ENCODE peak calls at places on chromosomes 1 and 21, in five cellular contexts. Y is body of pancreas; U is CD4-positive, alpha-beta memory T cell; O is CD8-positive, alpha-beta T cell; R is PC-9. W is an unnamed sample.

GRCh38 chr1:84272401-84272800 is 29.1 kb upstream of the SAMD13 start:
- DNase-seq in R (peak; percentile 80), Y (peak; percentile 61), O (no peak), U (no peak), W (no peak)

GRCh38 chr1:17347769-17348592 is 24.0 kb upstream of the PADI6 start:
- DNase-seq in R (peak; percentile 88), U (no peak), Y (no peak), O (no peak), W (no peak)

GRCh38 chr1:201710632-201711031 is 118.3 kb upstream of the IPO9 start:
- DNase-seq in U (no peak), R (no peak), Y (no peak), O (no peak), W (no peak)

GRCh38 chr21:41196990-41197389 is 29.0 kb downstream of the BACE2 start:
- DNase-seq in Y (no peak), R (no peak), U (no peak), O (no peak), W (no peak)

GRCh38 chr1:205951746-205952145 is 8.5 kb upstream of the SLC26A9 start:
- DNase-seq in Y (no peak), O (no peak), R (no peak), U (no peak), W (no peak)

GRCh38 chr1:46940307-46940706 is 969 bp downstream of the CYP4A11 start:
- DNase-seq in U (no peak), Y (peak; percentile 37), O (no peak), R (no peak), W (no peak)

GRCh38 chr1:68624233-68624632 is 127.4 kb upstream of the DEPDC1 start:
- DNase-seq in R (no peak), Y (no peak), U (no peak), O (no peak), W (peak; percentile 42)

GRCh38 chr1:61079898-61080336 is 2.4 kb upstream of the NFIA start:
- DNase-seq in R (peak; percentile 59), Y (peak; percentile 83), O (no peak), U (no peak), W (peak; percentile 66)

GRCh38 chr1:25875856-25876692 is 566 bp upstream of the PAQR7 start:
- DNase-seq in R (peak; percentile 57), O (peak; percentile 23), Y (no peak), U (no peak), W (no peak)

GRCh38 chr1:236371083-236371482 is 23.0 kb upstream of the EDARADD start:
- DNase-seq in U (no peak), Y (no peak), O (no peak), R (no peak), W (no peak)

GRCh38 chr1:238772321-238772720 is 614.0 kb upstream of the CHRM3 start:
- DNase-seq in R (no peak), U (no peak), Y (no peak), O (no peak), W (no peak)

GRCh38 chr1:21639594-21640041 is 29.5 kb downstream of the RAP1GAP start:
- DNase-seq in U (no peak), R (no peak), Y (peak; percentile 73), O (no peak), W (no peak)

GRCh38 chr1:224149733-224150132 is 33.3 kb upstream of the DEGS1 start:
- DNase-seq in U (no peak), Y (no peak), O (no peak), R (no peak), W (no peak)

GRCh38 chr1:38758824-38759223 is 100.7 kb downstream of the RRAGC start:
- DNase-seq in Y (no peak), U (no peak), R (no peak), O (no peak), W (no peak)

GRCh38 chr1:22524481-22524880 is 38.8 kb upstream of the EPHA8 start:
- DNase-seq in Y (no peak), R (no peak), O (no peak), U (no peak), W (peak; percentile 10)

GRCh38 chr1:85471558-85471957 is 6.6 kb upstream of the DDAH1 start:
- DNase-seq in Y (no peak), O (no peak), R (no peak), U (no peak), W (no peak)

GRCh38 chr1:112618721-112619517 is at the start of gene ST7L:
- DNase-seq in O (peak; percentile 51), R (peak; percentile 60), Y (peak; percentile 79), U (peak; percentile 66), W (peak; percentile 73)

GRCh38 chr21:45695086-45695485 is 51.6 kb downstream of the PCBP3 start:
- DNase-seq in Y (no peak), R (no peak), O (no peak), U (no peak), W (peak; percentile 5)

GRCh38 chr1:43973981-43974442 is 748 bp upstream of the ATP6V0B start:
- DNase-seq in R (no peak), U (no peak), Y (no peak), O (no peak), W (no peak)

GRCh38 chr1:13550663-13551062 is 33.0 kb upstream of the PDPN start:
- DNase-seq in O (no peak), R (no peak), Y (no peak), U (no peak), W (no peak)

GRCh38 chr1:247387500-247387899 is 28.5 kb upstream of the NLRP3 start:
- DNase-seq in Y (no peak), O (no peak), U (no peak), R (no peak), W (no peak)

GRCh38 chr1:231026576-231026975 is 13.5 kb downstream of the FAM89A start:
- DNase-seq in Y (no peak), U (no peak), O (no peak), R (no peak), W (no peak)

GRCh38 chr1:209483691-209484090 is 99.8 kb upstream of the CAMK1G start:
- DNase-seq in O (no peak), U (no peak), R (no peak), Y (no peak), W (no peak)

GRCh38 chr1:187313115-187313514 is 484.4 kb downstream of the PLA2G4A start:
- DNase-seq in Y (no peak), R (no peak), O (no peak), U (no peak), W (no peak)

GRCh38 chr1:8464987-8465386 is 147.1 kb downstream of the SLC45A1 start:
- DNase-seq in O (no peak), U (no peak), R (no peak), Y (no peak), W (no peak)

DNA sequence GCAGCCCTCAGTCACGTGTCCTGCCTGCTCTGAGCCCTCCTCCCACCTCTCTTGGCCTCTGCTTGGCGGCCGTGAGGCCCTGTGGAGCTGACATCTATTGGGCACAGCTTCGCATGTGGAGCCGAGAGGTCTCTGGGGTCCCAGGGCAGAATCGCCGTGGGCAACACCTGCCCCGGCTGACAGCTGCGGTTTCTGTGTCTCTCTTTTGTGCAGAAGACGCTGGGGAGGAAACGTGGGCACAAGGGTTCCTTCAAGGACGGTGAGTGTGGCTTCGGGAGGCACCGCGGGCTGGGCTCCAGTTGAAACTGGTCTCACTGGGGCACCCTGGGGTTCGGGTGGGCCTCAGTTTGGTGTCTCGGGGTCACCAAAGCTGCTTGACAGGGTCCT is 11.5 kb downstream of the ARHGEF16 start:
- DNase-seq in R (no peak), Y (no peak), U (no peak), O (no peak), W (no peak)
- H3K27ac ChIP-seq in R (no peak overlapping the region), Y (no peak overlapping the region), U (no peak overlapping the region), O (no peak overlapping the region), W (no peak overlapping the region)

DNA sequence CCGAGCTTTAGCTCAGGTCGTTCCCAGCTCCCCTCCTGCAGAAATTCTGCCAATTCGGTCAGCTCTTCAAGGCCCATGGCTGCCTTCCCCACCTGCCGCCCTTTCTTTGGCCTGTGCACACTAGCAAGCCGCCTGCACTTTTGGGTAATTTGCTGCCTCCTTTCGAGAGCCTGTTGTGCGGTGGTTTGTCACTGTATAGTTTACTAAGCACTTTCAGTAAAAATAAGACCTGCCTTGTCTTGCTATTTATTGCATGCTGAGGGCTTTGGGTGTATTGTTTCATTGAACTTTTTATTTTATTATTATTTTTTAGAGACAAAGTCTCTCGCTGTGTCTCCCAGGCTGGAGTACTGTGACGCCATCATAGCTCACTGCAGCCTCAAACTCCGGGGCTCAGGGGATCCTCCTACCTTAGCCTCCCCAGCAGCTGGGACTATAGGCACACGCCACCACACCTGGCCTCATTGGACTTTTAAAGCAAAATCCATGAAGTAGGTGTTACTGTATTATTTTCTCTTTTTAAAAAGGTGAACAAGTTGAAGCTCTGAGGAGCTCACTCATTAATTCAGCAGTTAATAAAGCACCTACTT is 1.1 kb upstream of the FABP3 start:
- DNase-seq in O (no peak), U (no peak), R (no peak), Y (no peak), W (no peak)
- H3K4me3 ChIP-seq in O (peak overlapping the region; percentile 60), U (no peak overlapping the region), R (no peak overlapping the region), Y (no peak overlapping the region), W (peak overlapping the region; percentile 30)

GRCh38 chr1:228063251-228064191 is 19.0 kb upstream of the ARF1 start:
- DNase-seq in U (no peak), Y (no peak), R (no peak), O (no peak), W (no peak)

GRCh38 chr1:228060458-228061190 is 21.9 kb upstream of the ARF1 start:
- DNase-seq in O (no peak), R (no peak), Y (peak; percentile 39), U (no peak), W (no peak)

GRCh38 chr1:228062812-228063211 is 19.7 kb upstream of the ARF1 start:
- DNase-seq in O (no peak), Y (no peak), U (no peak), R (no peak), W (no peak)

GRCh38 chr1:228061411-228062084 is 21.0 kb upstream of the ARF1 start:
- DNase-seq in U (no peak), O (no peak), R (no peak), Y (no peak), W (no peak)

DNA sequence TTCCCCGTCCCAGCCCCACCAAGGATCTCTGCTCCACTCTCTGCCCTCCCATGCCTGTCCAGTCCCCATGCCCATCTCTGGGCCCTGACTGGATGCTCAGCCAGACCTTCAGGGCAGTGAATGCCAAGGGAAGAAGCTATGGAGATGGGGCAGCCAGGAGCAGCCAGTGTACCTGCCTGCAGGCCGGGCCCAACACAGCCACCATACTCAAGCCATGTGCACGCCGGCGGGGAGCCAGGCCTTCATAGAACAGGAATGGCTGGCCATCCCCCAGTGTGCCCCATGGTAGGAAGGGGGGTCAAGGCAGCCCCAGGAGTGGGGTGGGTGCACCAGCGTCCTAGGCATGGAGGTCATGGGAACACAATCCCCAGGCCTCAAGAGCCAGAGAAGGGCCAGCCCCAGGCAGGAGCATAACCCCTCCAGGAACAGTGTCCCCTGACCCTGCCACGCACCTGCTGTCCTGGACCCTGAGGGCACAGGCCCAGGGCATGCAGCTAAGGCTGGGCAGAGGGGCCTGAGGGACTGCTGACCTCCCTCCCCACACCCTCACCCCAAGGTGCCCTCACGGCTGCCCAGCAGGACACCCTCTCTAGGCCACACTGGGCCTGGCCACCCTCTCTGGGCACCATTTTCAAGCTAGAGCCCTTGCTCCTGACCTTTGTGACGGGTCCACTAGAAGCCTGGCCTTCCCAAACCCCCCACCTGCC is 20.3 kb upstream of the ARF1 start:
- DNase-seq in U (no peak), O (no peak), Y (no peak), R (no peak), W (no peak)
- H3K27me3 ChIP-seq in U (peaks cover 22% of the 10 kb centered on the region), O (peaks cover 43% of the 10 kb centered on the region), Y (no peaks in the 10 kb centered on the region), R (peaks cover 8% of the 10 kb centered on the region), W (peaks cover 29% of the 10 kb centered on the region)

DNA sequence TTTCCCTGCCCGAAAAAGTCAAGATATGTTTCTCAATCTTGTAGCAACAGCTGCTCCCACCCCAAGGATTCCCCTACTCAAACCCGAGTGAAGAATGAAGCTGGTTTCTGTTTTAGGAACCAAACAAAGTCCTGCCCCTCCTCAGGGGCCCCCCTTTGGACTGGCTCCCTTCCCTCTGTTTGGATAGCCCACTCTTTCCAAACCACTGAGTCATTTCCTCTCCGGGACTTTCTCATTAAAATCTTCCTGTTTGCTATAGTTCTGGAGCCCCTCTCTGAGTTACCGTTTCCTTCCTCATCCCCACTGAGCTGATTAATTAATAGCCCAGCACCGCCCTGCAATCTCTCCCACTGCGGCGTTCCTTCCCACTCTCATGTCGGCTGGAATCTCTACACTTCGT is 101.0 kb downstream of the TSEN15 start:
- DNase-seq in R (no peak), O (no peak), Y (no peak), U (no peak), W (peak; percentile 41)
- H3K27ac ChIP-seq in R (no peak overlapping the region), O (no peak overlapping the region), Y (peak overlapping the region; percentile 58), U (no peak overlapping the region), W (no peak overlapping the region)

W was measured in SJSA1.